ENCODE peak calls at places on chromosomes 12 and 14, in six cellular contexts. L is endodermal cell, Z is AG10803, K is psoas muscle, B is lung, O is fibroblast of pulmonary artery. J is an unnamed sample.

GRCh38 chr14:103854017-103854808 is 6.8 kb upstream of the PPP1R13B start:
- DNase-seq in L (no peak), Z (no peak), K (no peak), B (no peak), O (no peak), J (no peak)

GRCh38 chr14:73295198-73295796 is 58.0 kb downstream of the PAPLN start:
- DNase-seq in L (no peak), Z (peak), K (no peak), B (no peak), O (peak), J (peak)

GRCh38 chr12:89707623-89707991 is 1.0 kb downstream of the ATP2B1 start:
- DNase-seq in L (peak), Z (no peak), K (peak), B (no peak), O (no peak), J (no peak)

GRCh38 chr12:34396006-34396860 is 373.9 kb downstream of the ALG10 start:
- DNase-seq in L (peak), Z (no peak), K (peak), B (peak), O (no peak), J (no peak)

GRCh38 chr12:15584366-15585041 is 204.7 kb downstream of the EPS8 start:
- DNase-seq in L (no peak), Z (peak), K (no peak), B (no peak), O (peak), J (peak)

GRCh38 chr12:64679487-64679983 is 69.2 kb downstream of the RASSF3 start:
- DNase-seq in L (no peak), Z (peak), K (peak), B (peak), O (peak), J (peak)

GRCh38 chr12:96578526-96579125 is 89.2 kb downstream of the CFAP54 start:
- DNase-seq in L (no peak), Z (peak), K (no peak), B (no peak), O (peak), J (peak)

GRCh38 chr12:76127588-76127987 is 43.1 kb upstream of the NAP1L1 start:
- DNase-seq in L (no peak), Z (no peak), K (no peak), B (no peak), O (no peak), J (no peak)

GRCh38 chr14:101953151-101953550 is 11.2 kb upstream of the DYNC1H1 start:
- DNase-seq in L (no peak), Z (no peak), K (no peak), B (no peak), O (no peak), J (no peak)

GRCh38 chr14:56759633-56760032 is 50.6 kb downstream of the OTX2 start:
- DNase-seq in L (no peak), Z (no peak), K (no peak), B (no peak), O (no peak), J (no peak)

GRCh38 chr14:99497894-99498293 is 16.7 kb downstream of the CCNK start:
- DNase-seq in L (no peak), Z (no peak), K (no peak), B (no peak), O (no peak), J (no peak)

GRCh38 chr12:6280053-6280469 is 30.4 kb upstream of the PLEKHG6 start:
- DNase-seq in L (peak), Z (peak), K (no peak), B (peak), O (peak), J (peak)

GRCh38 chr14:20461230-20462141 is at the start of gene PIP4P1:
- DNase-seq in L (peak), Z (peak), K (peak), B (peak), O (peak), J (peak)

DNA sequence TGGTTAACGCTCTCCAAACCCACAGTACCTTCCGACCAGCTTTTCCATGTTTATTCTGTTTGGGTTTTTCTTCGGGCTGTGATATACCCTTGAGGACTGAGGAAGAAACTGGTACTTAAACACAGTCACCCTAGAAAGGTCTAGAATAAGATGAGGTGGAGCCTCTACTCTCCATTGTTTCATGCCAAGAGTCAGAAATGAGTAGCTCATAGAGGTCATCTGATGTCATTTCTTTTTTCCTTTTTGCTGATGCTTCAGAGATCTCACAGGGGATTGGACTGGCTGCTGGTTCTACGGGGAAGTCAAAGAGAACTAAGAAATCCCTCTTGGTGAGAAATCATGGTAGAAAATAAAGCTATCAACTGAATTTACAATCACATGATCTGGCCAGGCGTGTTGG is 538.2 kb upstream of the TMEM132C start:
- DNase-seq in L (no peak), Z (no peak), K (no peak), B (no peak), O (no peak), J (no peak)
- H3K4me3 ChIP-seq in L (no peak), Z (no peak), K (no peak), B (no peak), O (no peak), J (no peak)

DNA sequence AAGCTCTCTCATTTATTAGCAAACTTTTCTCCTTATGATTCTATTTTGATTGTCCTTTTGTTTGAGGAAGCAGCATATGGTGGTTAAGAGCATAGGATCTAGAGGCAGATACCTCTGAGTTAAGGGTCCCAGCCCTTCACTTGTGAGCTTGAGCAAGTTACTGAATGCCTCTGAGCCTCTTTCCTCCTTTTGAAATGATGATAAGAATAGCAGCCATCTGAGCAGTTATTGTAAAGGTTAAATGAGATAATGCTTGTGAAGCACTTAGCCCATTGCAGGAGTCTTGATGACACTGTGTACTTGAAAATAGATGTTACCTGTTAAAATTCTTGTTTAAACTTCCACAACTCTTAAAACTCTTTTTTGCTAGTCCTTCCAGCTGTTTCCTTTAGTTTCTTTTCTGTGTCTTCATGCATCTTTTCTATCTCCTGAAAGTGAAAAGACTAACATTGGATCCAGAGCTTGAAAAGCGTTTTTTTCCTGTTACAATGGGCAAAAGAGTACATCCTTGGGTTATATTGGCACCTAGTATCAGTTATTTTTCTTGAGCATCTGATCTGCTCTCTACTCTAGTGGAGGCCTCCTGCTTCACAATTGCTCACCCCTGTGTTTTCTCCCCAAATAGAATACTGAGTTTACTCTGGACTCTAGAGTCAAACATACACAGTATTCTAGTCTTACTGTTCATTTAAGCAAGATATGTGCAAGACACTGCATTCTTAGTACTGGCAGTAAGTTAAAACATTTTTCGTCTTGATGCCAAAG is 3.1 kb downstream of the HIF1A start:
- DNase-seq in L (no peak), Z (no peak), K (no peak), B (no peak), O (peak), J (no peak)
- H3K4me3 ChIP-seq in L (peak), Z (peak), K (peak), B (peak), O (peak), J (peak)

GRCh38 chr12:124861898-124862676 is 1.6 kb downstream of the SCARB1 start:
- DNase-seq in L (no peak), Z (no peak), K (no peak), B (no peak), O (no peak), J (no peak)
- H3K4me3 ChIP-seq in L (peak), Z (no peak), K (peak), B (no peak), O (no peak), J (no peak)

DNA sequence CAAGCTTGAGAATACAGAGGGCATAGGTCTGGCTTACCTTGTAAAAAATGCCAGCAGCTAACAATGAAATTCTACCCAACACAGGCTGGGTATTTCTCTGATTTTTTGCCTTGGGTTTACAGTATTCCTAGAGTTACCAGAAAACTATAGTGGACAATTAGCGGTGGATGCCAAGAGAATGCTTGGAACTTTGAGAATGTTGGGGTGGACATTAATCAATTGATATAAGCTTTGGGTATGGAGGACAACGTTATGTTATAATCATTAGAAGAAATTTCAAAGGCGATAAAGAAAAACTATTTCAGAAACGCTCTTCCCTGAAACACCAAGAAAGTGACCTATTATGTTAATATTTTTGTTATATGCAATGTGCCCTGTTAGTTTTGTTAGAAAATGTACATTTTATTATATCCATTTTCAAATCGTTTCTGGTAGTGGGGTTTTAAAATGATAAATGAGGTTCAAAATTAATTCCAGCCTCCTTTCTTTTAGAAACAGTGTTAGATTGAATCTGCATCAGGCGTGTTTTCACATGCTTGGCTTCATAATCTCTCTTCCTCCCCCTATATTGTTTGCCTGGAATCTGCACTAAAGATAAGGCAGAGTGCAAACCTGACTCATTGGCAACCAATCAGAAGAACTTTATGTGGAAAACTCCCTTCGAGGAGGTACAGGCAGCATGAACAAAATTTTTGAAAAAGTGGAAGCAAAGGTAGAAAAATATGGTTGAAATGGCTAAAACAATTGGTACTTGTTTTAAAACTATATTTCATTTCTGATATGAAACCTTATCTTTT is 1.4 kb upstream of the PTPRQ start:
- DNase-seq in L (no peak), Z (no peak), K (no peak), B (no peak), O (peak), J (peak)
- H3K4me3 ChIP-seq in L (no peak), Z (no peak), K (no peak), B (no peak), O (no peak), J (no peak)

DNA sequence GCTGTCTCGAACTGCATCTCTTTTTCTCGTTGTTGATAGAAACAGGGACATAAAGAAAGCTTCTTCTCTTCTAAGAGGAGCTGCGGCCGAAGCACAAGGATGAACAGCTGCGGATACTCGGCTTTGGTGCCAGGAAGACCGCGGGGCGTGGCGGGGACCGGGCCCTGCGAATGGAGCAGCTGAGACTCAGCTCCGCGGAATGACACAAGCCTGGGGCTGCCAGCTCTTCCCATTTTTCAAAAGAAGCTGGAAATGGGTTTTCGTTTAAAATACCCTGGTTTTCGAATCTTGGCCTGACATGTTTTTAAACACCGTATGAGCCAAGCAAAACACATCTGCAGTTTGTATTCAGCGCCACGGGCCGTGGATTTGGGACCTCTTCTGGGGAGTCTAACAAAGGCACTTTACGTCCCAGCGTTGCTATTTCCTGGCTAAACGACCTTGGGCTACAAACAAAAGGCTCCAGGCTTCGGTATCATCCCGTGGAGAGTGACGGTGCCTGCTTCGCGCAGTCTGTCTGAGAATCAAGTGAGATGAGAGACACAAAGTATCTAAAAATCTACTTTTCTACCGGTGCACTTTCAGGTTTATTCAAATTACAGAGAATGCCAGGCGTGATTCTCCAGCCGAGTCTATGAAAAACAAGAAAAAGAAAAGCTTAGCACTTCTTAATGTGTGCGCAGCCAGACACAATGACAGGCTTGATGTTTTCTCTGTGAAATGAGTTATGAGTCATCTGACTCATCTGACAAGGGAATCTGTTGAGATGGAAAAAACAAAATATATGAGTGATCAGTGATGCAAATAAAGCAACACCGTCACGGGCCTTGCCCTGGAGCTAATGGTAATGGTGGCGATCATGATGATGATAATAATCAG is 114.0 kb upstream of the TMEM132D start:
- DNase-seq in L (peak), Z (no peak), K (peak), B (no peak), O (no peak), J (no peak)
- H3K4me3 ChIP-seq in L (no peak), Z (no peak), K (no peak), B (no peak), O (no peak), J (no peak)

GRCh38 chr12:104952816-104953215 is 5.3 kb downstream of the SLC41A2 start:
- DNase-seq in L (no peak), Z (no peak), K (no peak), B (no peak), O (no peak), J (no peak)

GRCh38 chr12:104951759-104952509 is 6.2 kb downstream of the SLC41A2 start:
- DNase-seq in L (no peak), Z (no peak), K (no peak), B (no peak), O (peak), J (no peak)

GRCh38 chr12:104955703-104956102 is 2.4 kb downstream of the SLC41A2 start:
- DNase-seq in L (no peak), Z (no peak), K (no peak), B (no peak), O (no peak), J (no peak)

GRCh38 chr12:104956870-104957301 is 1.2 kb downstream of the SLC41A2 start:
- DNase-seq in L (no peak), Z (no peak), K (no peak), B (no peak), O (peak), J (no peak)

GRCh38 chr12:104953323-104953722 is 4.8 kb downstream of the SLC41A2 start:
- DNase-seq in L (no peak), Z (no peak), K (no peak), B (no peak), O (no peak), J (no peak)
- H3K4me3 ChIP-seq in L (no peak), Z (no peak), K (no peak), B (no peak), O (no peak), J (no peak)

GRCh38 chr12:50212071-50212467 is 44.9 kb upstream of the CERS5 start:
- DNase-seq in L (no peak), Z (no peak), K (no peak), B (no peak), O (no peak), J (no peak)
- H3K4me3 ChIP-seq in L (no peak), Z (no peak), K (no peak), B (no peak), O (no peak), J (no peak)

GRCh38 chr12:123532021-123532420 is 1.5 kb downstream of the RILPL1 start:
- DNase-seq in L (peak), Z (peak), K (no peak), B (no peak), O (peak), J (peak)
- H3K4me3 ChIP-seq in L (peak), Z (peak), K (peak), B (no peak), O (peak), J (peak)

DNA sequence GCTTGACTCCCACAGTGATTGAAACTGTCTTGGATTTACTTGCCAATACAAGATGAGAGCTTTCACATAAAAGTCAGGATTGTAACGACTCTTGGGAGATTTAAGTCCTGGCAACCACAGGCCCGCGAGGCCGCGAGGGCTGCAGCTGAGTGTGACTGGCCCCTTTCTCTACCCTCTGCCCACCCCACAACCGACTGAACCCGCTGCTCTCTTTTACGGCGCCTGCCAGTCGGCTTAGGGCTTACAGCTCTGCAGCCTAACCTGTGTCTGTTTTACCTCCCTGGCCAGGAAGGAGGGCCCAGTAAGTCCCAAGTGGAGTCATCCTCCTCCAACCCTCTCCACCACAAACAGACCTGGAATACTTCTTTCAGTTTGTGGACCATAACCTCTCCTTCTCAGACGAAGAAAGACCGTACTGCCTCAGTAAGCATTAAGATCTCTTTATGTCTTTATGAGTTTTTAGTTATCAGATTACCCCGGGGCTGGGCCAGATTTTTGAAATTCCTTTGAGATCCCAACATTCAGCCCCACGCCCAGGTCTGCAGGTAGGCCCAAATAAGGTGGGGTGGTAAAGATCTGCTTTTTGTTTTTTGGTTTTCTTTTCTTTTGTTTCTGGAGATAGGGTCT is 12.6 kb upstream of the TIGAR start:
- DNase-seq in L (peak), Z (no peak), K (no peak), B (no peak), O (no peak), J (no peak)
- H3K4me3 ChIP-seq in L (no peak), Z (no peak), K (peak), B (no peak), O (no peak), J (no peak)

GRCh38 chr12:46436741-46437140 is 64.2 kb upstream of the SLC38A2 start:
- DNase-seq in L (no peak), Z (no peak), K (no peak), B (no peak), O (no peak), J (no peak)
- H3K4me3 ChIP-seq in L (no peak), Z (no peak), K (no peak), B (no peak), O (no peak), J (no peak)

J was measured in bronchial epithelial cell.